ENCODE peak calls at places on chromosomes 16 and 17, in eight cellular contexts. R, T, U, A, V, Z, K and I are unnamed samples. For H3K4me1, the result is how much of the 10 kb centered on the place peaks cover.

GRCh38 chr17:14923981-14924380 is 341.1 kb downstream of the PMP22 start:
- ATAC-seq in K (no peak), T (no peak), A (no peak), R (no peak), Z (no peak), U (no peak), V (no peak), I (no peak)

GRCh38 chr17:13576661-13577526 is 24.8 kb downstream of the HS3ST3A1 start:
- ATAC-seq in K (no peak), A (no peak), Z (no peak), R (no peak), T (no peak), U (no peak), V (no peak), I (no peak)

GRCh38 chr17:50135316-50136095 is 5.5 kb upstream of the SAMD14 start:
- ATAC-seq in R (no peak), A (no peak), T (no peak), Z (no peak), K (no peak), V (no peak), U (no peak), I (no peak)

GRCh38 chr16:78206623-78207223 is 107.3 kb downstream of the WWOX start:
- ATAC-seq in Z (no peak), U (no peak), K (no peak), A (peak), T (no peak), V (no peak), R (no peak), I (no peak)

GRCh38 chr16:56576585-56577299 is 11.9 kb downstream of the MT4 start:
- ATAC-seq in Z (peak), R (peak), U (peak), K (peak), V (peak), A (peak), T (peak), I (peak)

GRCh38 chr16:88753191-88753590 is 31.8 kb downstream of the PIEZO1 start:
- ATAC-seq in V (peak), Z (no peak), A (no peak), U (no peak), T (no peak), R (no peak), K (no peak), I (no peak)

GRCh38 chr17:46984892-46985291 is 5.8 kb upstream of the RPRML start:
- ATAC-seq in Z (peak), T (no peak), U (peak), V (no peak), K (no peak), A (peak), R (no peak), I (no peak)

GRCh38 chr16:89357460-89357859 is 132.9 kb downstream of the ANKRD11 start:
- ATAC-seq in Z (no peak), V (peak), A (peak), U (peak), K (peak), T (peak), R (peak), I (no peak)

GRCh38 chr17:50050431-50051032 is 5.4 kb upstream of the ITGA3 start:
- ATAC-seq in V (no peak), K (no peak), Z (no peak), R (no peak), U (no peak), A (no peak), T (no peak), I (no peak)

GRCh38 chr17:41150026-41150425 is 401 bp upstream of the KRTAP4-5 start:
- ATAC-seq in K (no peak), T (no peak), U (no peak), A (no peak), R (no peak), V (no peak), Z (no peak), I (no peak)

GRCh38 chr17:37662358-37662757 is 19.1 kb upstream of the DDX52 start:
- ATAC-seq in A (no peak), V (peak), U (no peak), K (no peak), R (no peak), T (no peak), Z (no peak), I (no peak)

GRCh38 chr17:49297141-49297540 is 64.9 kb downstream of the ZNF652 start:
- ATAC-seq in A (no peak), K (no peak), U (no peak), V (no peak), Z (no peak), T (no peak), R (no peak), I (no peak)

GRCh38 chr16:53998024-53998810 is 288.4 kb downstream of the IRX3 start:
- ATAC-seq in U (no peak), T (no peak), Z (no peak), R (no peak), V (no peak), A (peak), K (no peak), I (no peak)

GRCh38 chr17:76546556-76547182 is 6.8 kb downstream of the PRCD start:
- ATAC-seq in R (no peak), V (no peak), T (no peak), Z (peak), K (no peak), A (no peak), U (no peak), I (no peak)

GRCh38 chr17:45667591-45668171 is 116.4 kb upstream of the CRHR1 start:
- ATAC-seq in A (no peak), R (no peak), Z (no peak), T (no peak), K (no peak), V (no peak), U (no peak), I (no peak)

GRCh38 chr17:50790619-50791018 is 23.3 kb upstream of the ANKRD40CL start:
- ATAC-seq in U (no peak), T (no peak), V (no peak), A (no peak), Z (no peak), K (no peak), R (no peak), I (no peak)

GRCh38 chr16:2296662-2297505 is 29.0 kb upstream of the RNPS1 start:
- ATAC-seq in V (peak), K (peak), Z (peak), U (peak), T (peak), A (peak), R (peak), I (no peak)

GRCh38 chr17:73632513-73632912 is 11.7 kb downstream of the SDK2 start:
- ATAC-seq in V (no peak), T (no peak), A (no peak), Z (no peak), K (no peak), R (no peak), U (no peak), I (no peak)

GRCh38 chr17:39138416-39139136 is 12.9 kb downstream of the PLXDC1 start:
- ATAC-seq in V (no peak), A (no peak), R (no peak), T (no peak), K (no peak), U (no peak), Z (no peak), I (no peak)

GRCh38 chr16:50699345-50700159 is 6.1 kb downstream of the NOD2 start:
- ATAC-seq in A (peak), U (peak), Z (no peak), R (no peak), V (no peak), K (no peak), T (no peak), I (no peak)

GRCh38 chr17:51166198-51166986 is at the start of gene NME2:
- ATAC-seq in V (peak), U (peak), R (peak), Z (peak), K (peak), T (peak), A (peak), I (peak)

GRCh38 chr17:332023-332422 is 20.6 kb downstream of the RPH3AL start:
- ATAC-seq in V (no peak), T (peak), A (no peak), U (peak), Z (peak), K (no peak), R (no peak), I (no peak)

GRCh38 chr16:87425941-87426340 is 33.8 kb downstream of the MAP1LC3B start:
- ATAC-seq in T (no peak), K (no peak), Z (no peak), V (peak), A (no peak), U (no peak), R (no peak), I (no peak)

GRCh38 chr17:60372790-60373483 is 19.0 kb downstream of the USP32 start:
- ATAC-seq in A (peak), V (peak), Z (no peak), T (no peak), K (no peak), U (peak), R (peak), I (no peak)

DNA sequence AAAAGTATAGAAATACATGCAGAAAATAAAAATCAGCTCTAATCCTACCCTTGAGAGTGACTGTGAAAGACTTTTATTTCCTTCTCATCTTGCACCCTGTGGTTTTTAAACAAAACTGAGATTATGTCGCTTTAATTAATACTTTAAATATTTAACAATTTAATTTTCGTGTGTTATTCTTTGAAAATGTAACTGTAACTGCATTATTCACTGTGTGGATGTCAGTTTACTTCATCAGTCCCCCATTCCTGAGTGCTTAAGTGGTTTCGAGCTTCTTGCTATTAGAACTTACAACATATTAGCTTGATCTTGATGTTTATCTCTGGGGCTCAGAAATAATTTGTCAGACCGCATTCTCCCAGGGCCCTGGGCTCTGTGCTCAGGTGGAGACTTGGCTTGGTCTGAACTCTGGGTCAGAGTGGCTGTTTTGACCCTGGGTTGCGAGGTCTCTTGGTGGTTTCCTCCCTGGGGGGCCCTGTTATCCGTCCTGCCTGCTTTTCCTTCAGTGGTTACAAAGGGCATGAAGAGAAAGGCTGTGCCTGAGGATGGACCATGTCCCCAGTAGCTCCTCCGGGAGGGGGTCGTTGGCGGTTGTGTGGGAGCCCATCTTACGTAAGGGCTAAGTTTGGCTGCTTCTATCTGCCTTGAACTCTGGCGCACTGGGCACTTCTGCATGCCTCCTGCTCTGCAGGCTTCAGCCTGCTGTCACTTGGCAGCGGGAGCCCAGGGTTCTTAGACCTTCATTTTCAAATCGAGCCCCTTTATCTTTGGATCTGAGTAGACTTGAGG is 25.7 kb downstream of the AKAP1 start:
- ATAC-seq in R (no peak), Z (no peak), T (no peak), A (no peak), V (no peak), U (no peak), K (no peak), I (no peak)
- H3K4me1 ChIP-seq in R (under half), Z (under half), T (under half), A (under half), V (under half), U (half or more), K (under half), I (half or more)

GRCh38 chr17:82267575-82268379 is 5.7 kb downstream of the CSNK1D start:
- ATAC-seq in U (peak), Z (peak), R (peak), K (peak), T (peak), A (peak), V (peak), I (peak)
- H3K4me1 ChIP-seq in U (half or more), Z (half or more), R (half or more), K (half or more), T (under half), A (half or more), V (under half), I (under half)

GRCh38 chr17:82890926-82891678 is 51.3 kb upstream of the ZNF750 start:
- ATAC-seq in Z (no peak), U (no peak), K (peak), V (no peak), T (no peak), R (no peak), A (no peak), I (no peak)

GRCh38 chr17:82893779-82894178 is 54.0 kb upstream of the ZNF750 start:
- ATAC-seq in U (no peak), K (no peak), Z (no peak), A (no peak), T (no peak), V (no peak), R (no peak), I (no peak)

GRCh38 chr17:82892869-82893565 is 53.2 kb upstream of the ZNF750 start:
- ATAC-seq in Z (no peak), V (no peak), K (peak), R (no peak), U (peak), T (peak), A (no peak), I (no peak)

GRCh38 chr17:82890339-82890730 is 50.5 kb upstream of the ZNF750 start:
- ATAC-seq in U (no peak), R (no peak), Z (no peak), V (no peak), T (no peak), K (peak), A (no peak), I (peak)

DNA sequence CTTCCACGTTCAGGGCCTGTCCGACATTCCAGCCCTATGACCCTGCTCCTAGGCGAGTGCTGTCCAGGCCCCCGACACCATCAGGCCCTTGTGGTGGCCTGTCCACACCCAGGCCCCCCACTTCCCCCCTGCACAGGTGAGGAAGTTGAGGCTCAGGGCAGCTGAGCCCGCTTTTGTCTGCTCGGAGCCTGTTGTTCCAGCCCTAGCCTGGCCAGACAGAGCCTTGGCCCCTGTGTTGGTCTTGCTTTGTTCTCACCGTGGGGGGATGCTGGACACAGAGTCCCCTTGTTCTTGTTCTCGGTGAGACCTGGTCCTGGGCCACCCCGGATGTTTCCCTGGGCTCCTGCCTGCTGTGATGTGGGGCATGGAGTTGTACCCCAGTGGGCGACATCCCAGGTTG is 52.1 kb upstream of the ZNF750 start:
- ATAC-seq in A (no peak), T (no peak), R (no peak), V (no peak), U (no peak), K (no peak), Z (no peak), I (no peak)
- H3K4me1 ChIP-seq in A (under half), T (under half), R (under half), V (under half), U (under half), K (under half), Z (half or more), I (under half)

DNA sequence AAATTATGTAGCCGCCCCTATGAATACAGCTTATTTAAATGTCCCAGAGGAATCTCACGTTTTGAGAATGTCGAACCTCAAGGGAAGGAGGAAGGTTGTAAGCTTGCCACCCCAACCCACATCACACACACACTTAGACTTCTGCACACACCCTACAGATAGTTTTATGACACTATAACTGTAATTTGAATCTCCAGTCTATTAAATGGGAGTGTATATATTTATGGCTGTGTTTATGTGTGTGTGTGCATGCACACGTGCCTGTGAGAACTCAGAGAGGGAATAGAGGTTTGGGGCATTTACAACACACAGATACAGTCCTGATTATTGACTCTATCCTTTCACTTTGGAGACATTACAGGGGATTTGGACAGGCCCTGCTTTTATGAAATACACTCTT is 171.5 kb upstream of the MAF start:
- ATAC-seq in T (no peak), A (no peak), Z (no peak), U (no peak), R (no peak), V (no peak), K (no peak), I (no peak)
- H3K4me1 ChIP-seq in T (under half), A (under half), Z (under half), U (under half), R (under half), V (under half), K (under half), I (under half)